ENCODE peak calls at places on chromosomes 1 and 21, in five cellular contexts. A, Z, X, W and Y are unnamed samples.
A peak's percentile ranks its signal among the peaks of the same experiment; 100 is the strongest.

GRCh38 chr1:244948416-244948815 is 84.1 kb upstream of the HNRNPU start:
- DNase-seq in Z (no peak), X (no peak), A (no peak), W (no peak), Y (no peak)

GRCh38 chr1:243718893-243719292 is 131.2 kb downstream of the AKT3 start:
- DNase-seq in Z (no peak), A (no peak), X (peak; percentile 85), W (no peak), Y (no peak)

GRCh38 chr1:166164995-166165660 is 1.7 kb downstream of the FAM78B start:
- DNase-seq in X (peak; percentile 28), W (peak; percentile 64), Z (no peak), A (peak; percentile 51), Y (peak; percentile 33)

GRCh38 chr1:93384656-93385055 is 38.9 kb downstream of the DR1 start:
- DNase-seq in A (no peak), W (no peak), Z (no peak), X (no peak), Y (no peak)

GRCh38 chr21:15759469-15759868 is 29.7 kb downstream of the USP25 start:
- DNase-seq in A (no peak), W (no peak), X (no peak), Z (no peak), Y (no peak)

GRCh38 chr1:25837253-25837875 is 17.6 kb downstream of the MTFR1L start:
- DNase-seq in A (no peak), Z (no peak), W (no peak), X (no peak), Y (peak; percentile 60)

GRCh38 chr1:233443040-233443439 is 115.5 kb downstream of the MAP3K21 start:
- DNase-seq in W (no peak), Z (no peak), A (no peak), X (no peak), Y (peak; percentile 33)

GRCh38 chr1:24619376-24619775 is 23.7 kb upstream of the SRRM1 start:
- DNase-seq in Z (no peak), X (no peak), A (no peak), W (no peak), Y (no peak)

GRCh38 chr1:178055779-178056471 is 38.0 kb upstream of the RASAL2 start:
- DNase-seq in X (peak; percentile 25), Z (no peak), A (peak; percentile 62), W (no peak), Y (peak; percentile 74)

GRCh38 chr1:22749919-22750670 is 39.5 kb downstream of the EPHB2 start:
- DNase-seq in X (peak; percentile 98), Z (no peak), A (no peak), W (no peak), Y (peak; percentile 65)

GRCh38 chr1:58823481-58824010 is 39.7 kb upstream of the JUN start:
- DNase-seq in Z (no peak), X (peak; percentile 95), A (no peak), W (no peak), Y (no peak)

GRCh38 chr1:24915819-24916602 is 14.1 kb downstream of the RUNX3 start:
- DNase-seq in Z (no peak), W (no peak), A (no peak), X (no peak), Y (no peak)

GRCh38 chr1:47616036-47616435 is 178.2 kb downstream of the FOXD2 start:
- DNase-seq in X (no peak), Z (no peak), W (no peak), A (no peak), Y (no peak)

GRCh38 chr1:65330822-65331221 is 21.5 kb downstream of the DNAJC6 start:
- DNase-seq in X (no peak), W (no peak), Z (no peak), A (no peak), Y (no peak)

GRCh38 chr1:41518471-41518870 is 34.0 kb upstream of the EDN2 start:
- DNase-seq in X (no peak), A (no peak), Z (no peak), W (no peak), Y (no peak)

GRCh38 chr1:116330342-116330652 is 42.7 kb upstream of the ATP1A1 start:
- DNase-seq in X (no peak), Z (no peak), A (peak; percentile 66), W (no peak), Y (peak; percentile 35)

GRCh38 chr1:48572632-48573258 is 100.7 kb upstream of the SPATA6 start:
- DNase-seq in A (peak; percentile 67), X (peak; percentile 23), Z (no peak), W (peak; percentile 80), Y (peak; percentile 18)

GRCh38 chr1:213474054-213474453 is 423.0 kb downstream of the RPS6KC1 start:
- DNase-seq in A (no peak), X (no peak), W (no peak), Z (no peak), Y (no peak)

GRCh38 chr1:173997796-173998195 is 24.4 kb downstream of the RC3H1 start:
- DNase-seq in Z (no peak), W (no peak), A (no peak), X (peak; percentile 70), Y (no peak)

GRCh38 chr1:41342774-41343355 is 18.4 kb upstream of the FOXO6 start:
- DNase-seq in A (no peak), Z (peak; percentile 6), X (no peak), W (no peak), Y (no peak)

GRCh38 chr21:27677547-27677946 is 710.7 kb upstream of the ADAMTS5 start:
- DNase-seq in W (no peak), Z (no peak), X (no peak), A (no peak), Y (no peak)

GRCh38 chr1:234674218-234674815 is 64.3 kb upstream of the IRF2BP2 start:
- DNase-seq in W (no peak), Z (no peak), A (no peak), X (no peak), Y (no peak)

GRCh38 chr1:153663211-153663610 is 4.7 kb downstream of the SNAPIN start:
- DNase-seq in Z (no peak), W (no peak), A (no peak), X (peak; percentile 65), Y (no peak)

GRCh38 chr1:22234631-22235030 is 91.7 kb upstream of the WNT4 start:
- DNase-seq in X (no peak), Z (no peak), A (no peak), W (no peak), Y (no peak)

GRCh38 chr1:247421074-247421473 is 5.1 kb downstream of the NLRP3 start:
- DNase-seq in Z (no peak), X (no peak), A (no peak), W (no peak), Y (no peak)

GRCh38 chr1:46809071-46809470 is 10.2 kb downstream of the CYP4B1 start:
- DNase-seq in W (no peak), Z (no peak), X (no peak), A (no peak), Y (no peak)

GRCh38 chr1:229153955-229154548 is 116.9 kb upstream of the RAB4A start:
- DNase-seq in X (no peak), A (no peak), Z (no peak), W (no peak), Y (no peak)

GRCh38 chr1:203858055-203858454 is 3.3 kb upstream of the SNRPE start:
- DNase-seq in A (no peak), X (peak; percentile 90), Z (no peak), W (no peak), Y (no peak)

GRCh38 chr1:178057863-178058576 is 35.9 kb upstream of the RASAL2 start:
- DNase-seq in X (peak; percentile 48), W (no peak), A (no peak), Z (no peak), Y (no peak)

GRCh38 chr1:152182942-152183341 is 23.9 kb upstream of the RPTN start:
- DNase-seq in W (no peak), A (no peak), Z (no peak), X (peak; percentile 44), Y (no peak)

GRCh38 chr1:18069903-18070302 is 37.7 kb upstream of the IGSF21 start:
- DNase-seq in Z (no peak), W (no peak), A (no peak), X (no peak), Y (no peak)

GRCh38 chr1:53583021-53583902 is 124.1 kb downstream of the DMRTB1 start:
- DNase-seq in X (peak; percentile 57), A (no peak), Z (peak; percentile 74), W (no peak), Y (no peak)

GRCh38 chr1:225460737-225461532 is 33.1 kb upstream of the LBR start:
- DNase-seq in X (no peak), A (no peak), Z (no peak), W (peak; percentile 56), Y (no peak)

GRCh38 chr1:37479255-37480124 is 5.1 kb downstream of the ZC3H12A start:
- DNase-seq in W (peak; percentile 32), X (peak; percentile 90), A (peak; percentile 95), Z (peak; percentile 93), Y (peak; percentile 99)

GRCh38 chr1:37478451-37478871 is 4.1 kb downstream of the ZC3H12A start:
- DNase-seq in W (no peak), X (peak; percentile 77), A (no peak), Z (peak; percentile 55), Y (peak; percentile 64)

GRCh38 chr1:37477946-37478345 is 3.6 kb downstream of the ZC3H12A start:
- DNase-seq in Z (no peak), X (no peak), W (no peak), A (no peak), Y (no peak)

GRCh38 chr1:37480125-37480466 is 5.7 kb downstream of the ZC3H12A start:
- DNase-seq in A (no peak), X (no peak), Z (peak; percentile 78), W (no peak), Y (no peak)

GRCh38 chr1:37478890-37479254 is 4.5 kb downstream of the ZC3H12A start:
- DNase-seq in W (no peak), Z (peak; percentile 58), A (no peak), X (peak; percentile 50), Y (peak; percentile 63)
- H3K4me3 ChIP-seq in W (no peak overlapping the region), Z (peak overlapping the region; percentile 81), A (peak overlapping the region; percentile 83), X (no peak overlapping the region), Y (peak overlapping the region; percentile 71)

DNA sequence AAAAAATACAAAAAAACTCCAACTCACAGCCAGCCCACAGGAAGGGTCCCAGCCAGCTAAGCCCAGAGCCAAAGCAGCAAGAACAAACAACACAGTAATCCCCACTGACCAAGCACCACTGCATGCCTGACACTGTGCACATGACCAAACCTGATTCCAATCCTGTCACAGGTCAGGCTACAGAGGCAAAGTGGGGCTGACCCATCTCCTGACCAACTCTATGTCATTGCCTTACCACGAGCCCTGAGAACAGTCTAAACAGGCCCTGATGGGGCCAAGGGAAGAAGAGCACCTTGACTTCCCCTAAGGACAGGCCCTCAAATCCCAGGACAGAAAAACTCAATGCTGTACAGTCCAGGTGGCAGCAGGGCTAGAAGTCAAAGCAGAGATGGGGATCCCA is 2.4 kb downstream of the LSS start:
- DNase-seq in W (no peak), Z (no peak), A (no peak), X (peak; percentile 19), Y (no peak)
- H3K4me3 ChIP-seq in W (no peak overlapping the region), Z (no peak overlapping the region), A (peak overlapping the region; percentile 88), X (no peak overlapping the region), Y (no peak overlapping the region)

GRCh38 chr1:7404046-7404742 is 366.9 kb upstream of the VAMP3 start:
- DNase-seq in W (no peak), A (no peak), X (no peak), Z (peak; percentile 48), Y (no peak)
- H3K4me3 ChIP-seq in W (no peak overlapping the region), A (no peak overlapping the region), X (no peak overlapping the region), Z (no peak overlapping the region), Y (no peak overlapping the region)

DNA sequence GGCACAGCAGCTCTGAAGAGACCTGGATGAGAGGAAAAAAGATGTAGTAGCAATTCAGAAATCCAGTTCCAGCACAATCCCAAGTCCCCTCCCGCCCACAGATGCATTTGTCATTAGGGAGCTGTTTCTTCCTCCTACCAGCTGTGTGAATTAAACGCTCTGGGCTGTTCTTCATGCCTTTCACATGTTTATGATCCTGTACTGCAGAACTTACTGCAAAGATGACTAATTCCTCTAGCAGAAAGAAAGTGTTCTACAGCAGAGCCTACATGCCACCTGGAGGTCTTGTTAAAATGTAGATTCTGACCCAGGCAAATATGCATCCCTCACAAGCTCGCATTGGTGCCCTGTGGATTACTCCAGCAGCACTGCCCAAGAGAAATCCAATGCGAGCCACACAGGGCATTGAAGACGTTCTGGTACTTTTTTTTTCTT is 6.5 kb downstream of the ENO1 start:
- DNase-seq in A (no peak), W (no peak), X (peak; percentile 74), Z (no peak), Y (no peak)
- H3K4me3 ChIP-seq in A (no peak overlapping the region), W (no peak overlapping the region), X (no peak overlapping the region), Z (no peak overlapping the region), Y (no peak overlapping the region)